ENCODE peak calls at places on chromosomes 6 and 20, in eight cellular contexts. G, T, S, A, B, X, M and U are unnamed samples. For H3K4me1, the result is how much of the 10 kb centered on the place peaks cover.

GRCh38 chr20:33791959-33792597 is 19.1 kb upstream of the CHMP4B start:
- DNase-seq in G (peak), T (no peak), S (peak), A (peak), B (peak), X (peak), M (peak), U (peak)

GRCh38 chr6:54017877-54018276 is 93.4 kb upstream of the MLIP start:
- DNase-seq in G (no peak), T (no peak), S (no peak), A (no peak), B (no peak), X (no peak), M (no peak), U (no peak)

GRCh38 chr20:38164069-38164468 is 1.0 kb downstream of the TGM2 start:
- DNase-seq in G (no peak), T (no peak), S (no peak), A (no peak), B (no peak), X (no peak), M (no peak), U (no peak)

GRCh38 chr6:39189915-39190544 is 39.2 kb downstream of the KCNK5 start:
- DNase-seq in G (no peak), T (no peak), S (no peak), A (no peak), B (peak), X (peak), M (peak), U (peak)

GRCh38 chr6:26104457-26105108 is 17.4 kb downstream of the HFE start:
- DNase-seq in G (no peak), T (peak), S (no peak), A (no peak), B (peak), X (peak), M (peak), U (no peak)

GRCh38 chr20:22681591-22682248 is 97.3 kb upstream of the FOXA2 start:
- DNase-seq in G (no peak), T (no peak), S (no peak), A (no peak), B (no peak), X (no peak), M (no peak), U (no peak)

GRCh38 chr20:60001027-60001567 is 42.9 kb downstream of the CDH26 start:
- DNase-seq in G (no peak), T (no peak), S (no peak), A (no peak), B (peak), X (no peak), M (no peak), U (no peak)

GRCh38 chr6:137878810-137879285 is 11.8 kb downstream of the TNFAIP3 start:
- DNase-seq in G (no peak), T (no peak), S (no peak), A (no peak), B (no peak), X (peak), M (no peak), U (no peak)

GRCh38 chr6:15431762-15432495 is 186.1 kb downstream of the JARID2 start:
- DNase-seq in G (peak), T (no peak), S (peak), A (peak), B (peak), X (no peak), M (peak), U (peak)

GRCh38 chr6:132843316-132844040 is 29.1 kb downstream of the RPS12 start:
- DNase-seq in G (peak), T (no peak), S (peak), A (no peak), B (no peak), X (peak), M (no peak), U (no peak)

GRCh38 chr6:137166247-137167098 is 7.0 kb downstream of the IL22RA2 start:
- DNase-seq in G (no peak), T (no peak), S (no peak), A (no peak), B (no peak), X (no peak), M (no peak), U (no peak)

GRCh38 chr6:15449001-15449400 is 203.1 kb downstream of the JARID2 start:
- DNase-seq in G (no peak), T (no peak), S (no peak), A (no peak), B (peak), X (no peak), M (no peak), U (no peak)

GRCh38 chr6:82959385-82959941 is 106.2 kb downstream of the UBE3D start:
- DNase-seq in G (peak), T (no peak), S (peak), A (no peak), B (no peak), X (peak), M (no peak), U (peak)

GRCh38 chr20:5090191-5090590 is 29.6 kb downstream of the PCNA start:
- DNase-seq in G (no peak), T (no peak), S (no peak), A (no peak), B (no peak), X (peak), M (no peak), U (no peak)

GRCh38 chr6:148495029-148495428 is 152.4 kb downstream of the SASH1 start:
- DNase-seq in G (peak), T (no peak), S (peak), A (no peak), B (no peak), X (no peak), M (no peak), U (peak)

GRCh38 chr6:7707787-7708186 is 18.1 kb upstream of the BMP6 start:
- DNase-seq in G (peak), T (no peak), S (peak), A (no peak), B (peak), X (no peak), M (no peak), U (peak)

GRCh38 chr6:101380861-101381630 is 12.5 kb upstream of the GRIK2 start:
- DNase-seq in G (no peak), T (no peak), S (no peak), A (no peak), B (no peak), X (no peak), M (no peak), U (no peak)

GRCh38 chr20:47456041-47456537 is 45.6 kb upstream of the NCOA3 start:
- DNase-seq in G (no peak), T (no peak), S (no peak), A (no peak), B (no peak), X (no peak), M (no peak), U (no peak)

GRCh38 chr20:16810216-16810615 is 62.1 kb downstream of the OTOR start:
- DNase-seq in G (peak), T (no peak), S (peak), A (no peak), B (peak), X (no peak), M (no peak), U (no peak)

GRCh38 chr6:109452181-109452580 is 3.4 kb downstream of the MICAL1 start:
- DNase-seq in G (no peak), T (no peak), S (no peak), A (no peak), B (no peak), X (no peak), M (no peak), U (no peak)

GRCh38 chr6:109449789-109450673 is 5.5 kb downstream of the MICAL1 start:
- DNase-seq in G (no peak), T (no peak), S (no peak), A (no peak), B (no peak), X (no peak), M (no peak), U (no peak)

GRCh38 chr6:109453156-109453555 is 2.4 kb downstream of the MICAL1 start:
- DNase-seq in G (no peak), T (no peak), S (no peak), A (no peak), B (no peak), X (no peak), M (no peak), U (no peak)

GRCh38 chr6:109450801-109451200 is 4.8 kb downstream of the MICAL1 start:
- DNase-seq in G (no peak), T (no peak), S (no peak), A (no peak), B (no peak), X (no peak), M (no peak), U (no peak)

GRCh38 chr6:109451376-109451775 is 4.2 kb downstream of the MICAL1 start:
- DNase-seq in G (no peak), T (no peak), S (no peak), A (no peak), B (no peak), X (no peak), M (no peak), U (no peak)
- H3K4me1 ChIP-seq in G (under half), T (under half), S (under half), A (under half), B (under half), X (under half), M (under half), U (under half)

GRCh38 chr6:41372526-41373366 is 37.3 kb downstream of the NCR2 start:
- DNase-seq in G (no peak), T (no peak), S (no peak), A (no peak), B (no peak), X (peak), M (no peak), U (no peak)

GRCh38 chr6:41371992-41372525 is 36.7 kb downstream of the NCR2 start:
- DNase-seq in G (peak), T (no peak), S (peak), A (no peak), B (no peak), X (peak), M (peak), U (peak)

GRCh38 chr6:41373919-41374617 is 38.7 kb downstream of the NCR2 start:
- DNase-seq in G (peak), T (no peak), S (no peak), A (no peak), B (no peak), X (peak), M (peak), U (peak)

GRCh38 chr6:41374618-41375590 is 39.5 kb downstream of the NCR2 start:
- DNase-seq in G (no peak), T (no peak), S (no peak), A (no peak), B (no peak), X (peak), M (peak), U (peak)

DNA sequence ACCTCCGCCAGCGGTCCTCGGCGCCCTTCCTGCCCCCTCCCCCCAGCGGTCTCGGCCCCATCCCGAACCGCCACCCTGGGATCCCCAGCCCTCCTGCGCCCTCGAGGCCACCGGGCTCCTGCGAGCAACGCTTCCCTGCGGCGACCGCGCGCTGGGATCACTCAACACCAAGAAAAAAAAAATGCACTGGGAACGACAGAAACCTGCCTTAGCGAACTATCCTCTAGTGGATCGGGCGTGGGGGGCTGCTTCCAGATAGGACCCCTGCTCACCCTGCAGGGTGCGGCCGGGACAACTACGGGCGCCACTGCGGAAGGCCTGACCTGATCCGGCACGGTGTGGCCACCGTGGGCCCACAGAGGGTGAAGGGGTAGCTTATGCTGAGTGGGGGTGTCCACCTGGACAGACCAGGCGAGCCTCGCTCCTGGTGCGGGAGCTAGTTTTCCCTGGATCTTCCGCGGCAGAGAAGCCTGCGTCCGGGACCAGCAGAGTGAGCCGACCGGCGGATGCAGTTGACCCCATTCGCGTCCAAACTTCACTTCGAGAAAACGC is 38.0 kb downstream of the NCR2 start:
- DNase-seq in G (no peak), T (no peak), S (no peak), A (no peak), B (no peak), X (no peak), M (no peak), U (no peak)
- TF ChIP-seq EZH2 in G (no peak), T (no peak), S (peak), A (no peak), B (no peak), X (peak), M (peak), U (no peak)

DNA sequence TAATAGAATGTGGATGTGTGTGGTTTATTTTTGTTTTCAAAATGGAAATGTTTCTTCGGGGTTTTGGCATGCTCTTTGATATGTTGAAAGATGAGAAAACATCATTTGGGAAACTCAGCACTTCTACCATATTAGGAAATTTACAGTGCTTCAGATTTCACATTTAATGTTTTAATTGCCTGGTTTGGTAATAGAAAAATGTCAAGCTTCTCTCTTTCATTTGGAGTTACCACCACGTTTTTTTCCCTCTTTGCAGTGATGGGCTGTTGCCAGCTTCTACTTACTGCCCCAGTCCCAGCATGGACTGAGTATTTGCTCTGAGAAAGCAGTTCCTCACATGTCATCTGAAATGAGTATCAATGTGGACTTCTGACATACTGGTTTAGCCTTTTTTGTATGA is 267.7 kb downstream of the PRL start:
- DNase-seq in G (peak), T (no peak), S (peak), A (no peak), B (no peak), X (no peak), M (no peak), U (no peak)
- H3K27ac ChIP-seq in G (no peak), T (no peak), S (no peak), A (no peak), B (no peak), X (no peak), M (peak), U (no peak)

GRCh38 chr20:32206383-32207210 is 946 bp downstream of the PLAGL2 start:
- DNase-seq in G (no peak), T (no peak), S (no peak), A (no peak), B (no peak), X (no peak), M (peak), U (peak)

GRCh38 chr20:32203556-32204484 is 3.7 kb downstream of the PLAGL2 start:
- DNase-seq in G (peak), T (no peak), S (no peak), A (no peak), B (no peak), X (no peak), M (peak), U (peak)

GRCh38 chr20:32204485-32205115 is 2.9 kb downstream of the PLAGL2 start:
- DNase-seq in G (no peak), T (no peak), S (no peak), A (no peak), B (peak), X (no peak), M (peak), U (no peak)

GRCh38 chr20:32207211-32207625 is 325 bp downstream of the PLAGL2 start:
- DNase-seq in G (no peak), T (no peak), S (no peak), A (no peak), B (no peak), X (peak), M (peak), U (no peak)

DNA sequence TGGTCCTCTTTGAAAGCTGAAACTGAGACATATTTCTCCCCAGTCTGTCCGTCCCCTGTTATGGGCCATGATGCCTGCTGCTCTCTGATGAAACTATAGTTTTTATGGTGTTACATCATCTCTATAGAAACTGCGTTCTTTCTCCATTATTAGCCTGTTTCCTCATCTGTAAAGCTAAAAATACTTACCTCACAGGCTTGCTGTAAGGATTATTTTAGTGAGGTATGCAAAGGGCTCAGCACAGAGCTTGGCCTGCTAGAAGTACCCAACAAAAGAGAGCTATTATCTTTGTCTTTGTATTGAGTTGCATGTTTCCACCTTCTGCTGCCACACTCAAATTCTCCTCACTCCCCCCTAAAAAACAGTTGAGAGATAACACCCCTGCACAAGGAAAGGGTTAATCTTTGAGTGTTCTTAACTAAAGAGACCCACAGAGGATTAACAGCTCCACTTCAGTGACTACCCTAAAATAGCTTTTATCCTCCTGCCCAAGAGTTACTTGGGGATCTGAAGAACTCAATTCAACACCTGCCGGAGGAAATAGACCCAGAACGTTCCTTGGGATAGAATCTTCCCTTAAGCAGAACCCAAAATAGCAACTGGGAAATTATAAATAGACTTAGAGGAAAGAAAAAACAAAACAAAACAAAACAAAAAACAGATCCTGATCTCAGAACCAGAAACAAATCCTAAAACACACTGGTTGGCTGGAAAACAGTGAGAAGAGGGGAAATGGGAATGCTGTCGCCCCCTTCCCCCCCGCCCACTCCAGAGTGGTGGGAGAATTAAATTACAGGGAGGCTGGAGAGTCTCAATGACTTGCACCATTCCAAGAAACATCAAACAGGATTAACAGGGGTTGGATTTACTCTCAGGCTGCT is 1.8 kb downstream of the PLAGL2 start:
- DNase-seq in G (no peak), T (no peak), S (no peak), A (no peak), B (no peak), X (no peak), M (peak), U (peak)
- H3K4me1 ChIP-seq in G (under half), T (under half), S (under half), A (under half), B (under half), X (under half), M (half or more), U (under half)

GRCh38 chr6:44269168-44269920 is 906 bp upstream of the TMEM151B start:
- DNase-seq in G (no peak), T (no peak), S (no peak), A (no peak), B (no peak), X (no peak), M (no peak), U (no peak)

GRCh38 chr6:44268095-44268628 is 2.1 kb upstream of the TMEM151B start:
- DNase-seq in G (peak), T (no peak), S (no peak), A (peak), B (peak), X (peak), M (peak), U (peak)

GRCh38 chr6:44271406-44271723 is 1.1 kb downstream of the TMEM151B start:
- DNase-seq in G (no peak), T (no peak), S (no peak), A (no peak), B (no peak), X (no peak), M (no peak), U (no peak)

GRCh38 chr6:44270526-44271405 is 516 bp downstream of the TMEM151B start:
- DNase-seq in G (no peak), T (no peak), S (no peak), A (no peak), B (no peak), X (peak), M (peak), U (no peak)

DNA sequence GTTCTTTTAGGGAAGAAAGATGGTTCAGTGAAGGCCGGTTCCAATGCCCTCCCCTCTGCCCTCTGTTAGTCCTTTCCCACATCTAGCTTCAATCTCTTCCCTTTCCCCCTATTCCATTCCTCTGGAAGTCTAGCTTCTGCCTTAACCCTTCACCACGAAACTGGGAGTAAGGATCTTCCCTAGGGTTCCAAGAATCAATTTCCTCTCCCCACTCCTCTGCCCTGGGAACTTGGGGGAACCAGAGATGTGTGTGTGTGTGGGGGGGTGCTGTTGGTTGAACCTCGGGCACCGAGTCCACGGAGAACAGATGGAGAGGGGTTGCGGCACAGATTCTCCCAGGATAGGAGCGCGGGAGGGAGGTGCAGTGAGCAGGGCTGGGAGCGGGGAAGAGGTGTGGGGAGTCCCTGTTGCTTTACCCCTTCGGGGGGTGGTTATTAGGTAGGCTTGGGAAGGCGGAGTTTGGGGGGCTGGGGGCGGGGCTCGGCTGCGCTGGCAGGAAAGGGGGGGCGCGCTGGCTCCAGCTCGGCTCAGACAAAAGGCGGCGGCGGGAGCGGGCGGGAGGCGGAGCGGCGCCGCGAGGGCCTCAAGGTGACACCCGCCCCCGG is at the start of gene TMEM151B:
- DNase-seq in G (no peak), T (no peak), S (no peak), A (no peak), B (no peak), X (peak), M (no peak), U (no peak)
- TF ChIP-seq EZH2 in G (peak), T (no peak), S (peak), A (no peak), B (no peak), X (no peak), M (peak), U (peak)

GRCh38 chr6:30769088-30769852 is 24.9 kb upstream of the IER3 start:
- DNase-seq in G (peak), T (peak), S (peak), A (peak), B (peak), X (peak), M (peak), U (peak)

GRCh38 chr6:30770592-30770991 is 26.2 kb upstream of the IER3 start:
- DNase-seq in G (no peak), T (no peak), S (no peak), A (no peak), B (no peak), X (no peak), M (no peak), U (no peak)

GRCh38 chr6:30768634-30769087 is 24.3 kb upstream of the IER3 start:
- DNase-seq in G (peak), T (no peak), S (peak), A (no peak), B (no peak), X (no peak), M (no peak), U (peak)

GRCh38 chr6:30770164-30770563 is 25.8 kb upstream of the IER3 start:
- DNase-seq in G (peak), T (no peak), S (peak), A (no peak), B (peak), X (no peak), M (no peak), U (peak)

GRCh38 chr6:30769853-30770160 is 25.5 kb upstream of the IER3 start:
- DNase-seq in G (no peak), T (no peak), S (no peak), A (no peak), B (no peak), X (no peak), M (no peak), U (no peak)
- H3K27ac ChIP-seq in G (peak), T (peak), S (peak), A (peak), B (peak), X (no peak), M (peak), U (peak)

GRCh38 chr20:36856691-36857635 is 19.0 kb upstream of the TLDC2 start:
- DNase-seq in G (no peak), T (no peak), S (no peak), A (no peak), B (peak), X (no peak), M (no peak), U (peak)
- H3K4me1 ChIP-seq in G (half or more), T (under half), S (half or more), A (under half), B (under half), X (under half), M (under half), U (half or more)